ENCODE peak calls at places on chromosomes 6 and 20, in eight cellular contexts. M, S, I, Y, F, V, P and D are unnamed samples. For H3K4me1, the result is how much of the 10 kb centered on the place peaks cover.

GRCh38 chr6:34154668-34155447 is 9.0 kb upstream of the GRM4 start:
- DNase-seq in M (peak), S (peak), I (peak), Y (peak), F (peak), V (peak), P (peak), D (peak)

GRCh38 chr6:45741437-45742166 is 274.1 kb downstream of the CLIC5 start:
- DNase-seq in M (no peak), S (no peak), I (peak), Y (peak), F (no peak), V (no peak), P (peak), D (no peak)

GRCh38 chr6:75244063-75244575 is 518 bp upstream of the COX7A2 start:
- DNase-seq in M (no peak), S (no peak), I (peak), Y (no peak), F (no peak), V (no peak), P (no peak), D (no peak)

GRCh38 chr6:94735270-94735669 is 842.1 kb upstream of the MANEA start:
- DNase-seq in M (no peak), S (no peak), I (no peak), Y (no peak), F (no peak), V (no peak), P (no peak), D (no peak)

GRCh38 chr6:1798965-1799325 is 189.2 kb downstream of the FOXC1 start:
- DNase-seq in M (no peak), S (peak), I (no peak), Y (no peak), F (no peak), V (no peak), P (no peak), D (no peak)

GRCh38 chr6:31203345-31203979 is 33.0 kb upstream of the POU5F1 start:
- DNase-seq in M (no peak), S (peak), I (peak), Y (peak), F (no peak), V (peak), P (no peak), D (no peak)

GRCh38 chr6:28335040-28335563 is 846 bp downstream of the ZSCAN31 start:
- DNase-seq in M (no peak), S (no peak), I (no peak), Y (no peak), F (no peak), V (no peak), P (no peak), D (no peak)

GRCh38 chr6:5399391-5399790 is 138.1 kb downstream of the FARS2 start:
- DNase-seq in M (no peak), S (no peak), I (no peak), Y (no peak), F (no peak), V (no peak), P (no peak), D (no peak)

GRCh38 chr20:9021699-9022098 is 47.2 kb upstream of the PLCB4 start:
- DNase-seq in M (no peak), S (no peak), I (no peak), Y (no peak), F (no peak), V (no peak), P (no peak), D (no peak)

GRCh38 chr20:22106308-22106938 is 401.0 kb downstream of the PAX1 start:
- DNase-seq in M (no peak), S (peak), I (no peak), Y (peak), F (no peak), V (peak), P (no peak), D (no peak)

GRCh38 chr6:169975286-169975685 is 223.9 kb downstream of the ERMARD start:
- DNase-seq in M (no peak), S (no peak), I (no peak), Y (no peak), F (no peak), V (no peak), P (peak), D (peak)

GRCh38 chr20:40192083-40192482 is 497.0 kb downstream of the MAFB start:
- DNase-seq in M (no peak), S (no peak), I (no peak), Y (peak), F (no peak), V (no peak), P (no peak), D (no peak)

GRCh38 chr6:169868458-169868857 is 117.0 kb downstream of the ERMARD start:
- DNase-seq in M (peak), S (peak), I (no peak), Y (peak), F (peak), V (no peak), P (peak), D (peak)

GRCh38 chr20:3800256-3800877 is 4.3 kb downstream of the CDC25B start:
- DNase-seq in M (no peak), S (no peak), I (no peak), Y (no peak), F (no peak), V (no peak), P (no peak), D (no peak)
- H3K4me1 ChIP-seq in M (under half), S (under half), I (under half), Y (under half), F (under half), V (half or more), P (half or more), D (under half)

GRCh38 chr20:4811257-4811656 is 89.5 kb downstream of the PRND start:
- DNase-seq in M (no peak), S (no peak), I (no peak), Y (no peak), F (peak), V (no peak), P (no peak), D (peak)

GRCh38 chr20:4812641-4813075 is 90.9 kb downstream of the PRND start:
- DNase-seq in M (no peak), S (no peak), I (no peak), Y (no peak), F (no peak), V (no peak), P (no peak), D (peak)

GRCh38 chr20:4813076-4813838 is 91.5 kb downstream of the PRND start:
- DNase-seq in M (no peak), S (no peak), I (no peak), Y (no peak), F (peak), V (no peak), P (peak), D (peak)

GRCh38 chr20:4811661-4812181 is 90.0 kb downstream of the PRND start:
- DNase-seq in M (peak), S (peak), I (no peak), Y (no peak), F (peak), V (no peak), P (no peak), D (peak)

DNA sequence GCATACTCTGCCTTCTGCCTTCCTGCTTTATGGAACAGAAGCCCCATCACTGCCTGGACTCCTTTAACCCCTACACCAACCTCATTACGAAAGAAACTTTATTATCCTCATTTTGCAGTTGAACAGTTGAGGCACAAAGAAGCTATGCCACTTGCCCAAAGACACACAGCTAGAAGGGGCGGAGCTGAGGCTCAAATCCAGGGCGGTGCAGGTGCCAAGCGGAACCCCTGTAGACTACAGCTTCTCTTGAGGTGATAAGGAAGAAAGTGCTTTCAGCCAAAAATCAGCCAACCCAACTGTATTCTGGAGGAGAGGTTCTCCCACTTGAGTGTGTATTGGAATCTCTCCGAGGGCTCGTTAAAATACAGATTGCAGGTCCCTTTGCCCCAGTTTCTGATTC is 90.5 kb downstream of the PRND start:
- DNase-seq in M (no peak), S (no peak), I (no peak), Y (no peak), F (no peak), V (no peak), P (no peak), D (peak)
- H3K4me1 ChIP-seq in M (under half), S (under half), I (under half), Y (under half), F (under half), V (under half), P (half or more), D (under half)

GRCh38 chr20:1896859-1897258 is 1.7 kb downstream of the SIRPA start:
- DNase-seq in M (no peak), S (no peak), I (no peak), Y (no peak), F (no peak), V (no peak), P (no peak), D (no peak)
- H3K4me1 ChIP-seq in M (half or more), S (under half), I (under half), Y (under half), F (under half), V (half or more), P (under half), D (under half)

GRCh38 chr20:48195121-48195870 is 410.0 kb upstream of the SULF2 start:
- DNase-seq in M (no peak), S (no peak), I (no peak), Y (no peak), F (no peak), V (no peak), P (no peak), D (no peak)
- H3K4me1 ChIP-seq in M (under half), S (under half), I (under half), Y (under half), F (under half), V (under half), P (under half), D (under half)

DNA sequence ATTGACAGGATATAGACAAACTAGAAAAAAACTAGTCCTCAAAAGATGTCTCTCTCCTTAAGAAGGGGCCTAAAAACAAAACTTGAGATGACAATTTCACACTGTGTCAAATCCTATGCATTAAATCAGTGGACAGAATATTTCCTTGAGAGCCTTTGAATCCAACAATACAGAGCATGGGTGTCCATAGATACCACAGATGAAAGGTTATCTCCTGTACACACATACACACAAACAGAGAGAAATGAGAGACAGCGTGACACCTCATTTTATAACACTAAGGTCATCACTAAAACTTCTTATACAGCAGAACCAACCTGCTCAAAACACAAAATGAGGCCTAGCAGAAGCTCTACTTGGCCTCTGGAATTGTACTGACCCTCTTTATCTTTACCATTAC is 55.5 kb downstream of the MAP7 start:
- DNase-seq in M (no peak), S (no peak), I (no peak), Y (no peak), F (no peak), V (no peak), P (no peak), D (no peak)
- H3K4me1 ChIP-seq in M (under half), S (under half), I (under half), Y (under half), F (under half), V (half or more), P (under half), D (under half)

GRCh38 chr20:33835773-33836172 is 24.6 kb downstream of the CHMP4B start:
- DNase-seq in M (no peak), S (no peak), I (peak), Y (peak), F (peak), V (no peak), P (no peak), D (no peak)

GRCh38 chr20:33837096-33837830 is 26.1 kb downstream of the CHMP4B start:
- DNase-seq in M (no peak), S (no peak), I (no peak), Y (no peak), F (no peak), V (no peak), P (no peak), D (no peak)

GRCh38 chr20:33839591-33839990 is 28.4 kb downstream of the CHMP4B start:
- DNase-seq in M (peak), S (peak), I (no peak), Y (no peak), F (no peak), V (no peak), P (no peak), D (no peak)

GRCh38 chr20:33840759-33841438 is 29.8 kb downstream of the CHMP4B start:
- DNase-seq in M (no peak), S (peak), I (no peak), Y (no peak), F (no peak), V (no peak), P (no peak), D (no peak)

DNA sequence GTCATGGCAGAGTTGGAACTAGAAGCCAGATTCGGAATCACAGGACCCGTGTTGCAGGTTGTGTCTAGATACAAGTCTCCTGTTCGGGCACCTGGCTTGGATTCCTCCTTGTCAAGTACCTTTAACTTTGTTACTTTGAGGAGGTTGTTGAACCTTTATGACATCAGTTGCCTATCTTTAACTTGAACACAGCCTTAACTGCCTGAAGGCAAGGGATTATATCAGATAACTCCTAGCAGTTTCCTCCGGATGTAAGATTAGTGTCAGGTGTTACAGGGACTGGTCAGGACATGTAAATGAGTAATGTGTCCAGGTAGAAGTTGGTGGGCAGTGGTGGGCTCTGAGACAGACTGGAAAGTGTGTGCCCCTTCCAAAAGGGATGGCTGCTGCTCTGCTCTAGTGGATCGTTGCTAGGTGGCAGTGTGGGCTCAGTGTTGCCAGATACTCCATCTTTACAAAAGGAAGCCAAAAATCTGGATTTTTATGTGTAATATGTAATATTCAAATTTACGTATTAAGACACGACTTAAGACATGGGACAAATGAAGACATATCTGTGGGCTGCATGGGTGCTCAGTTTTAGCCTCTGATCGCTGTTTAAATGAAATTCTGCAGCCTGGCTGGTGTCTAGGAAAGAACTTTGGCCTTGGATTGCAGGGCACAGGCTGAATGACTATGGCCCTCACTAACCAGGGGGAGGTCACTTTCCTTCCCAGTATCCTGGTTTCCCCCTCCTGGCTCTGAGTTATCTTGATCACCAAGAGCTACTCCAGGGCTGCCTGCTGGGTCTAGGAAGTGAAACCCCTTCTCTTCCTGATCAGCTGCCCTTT is 27.1 kb downstream of the CHMP4B start:
- DNase-seq in M (no peak), S (peak), I (no peak), Y (no peak), F (no peak), V (no peak), P (no peak), D (no peak)
- H3K4me1 ChIP-seq in M (half or more), S (under half), I (under half), Y (under half), F (under half), V (under half), P (half or more), D (under half)

DNA sequence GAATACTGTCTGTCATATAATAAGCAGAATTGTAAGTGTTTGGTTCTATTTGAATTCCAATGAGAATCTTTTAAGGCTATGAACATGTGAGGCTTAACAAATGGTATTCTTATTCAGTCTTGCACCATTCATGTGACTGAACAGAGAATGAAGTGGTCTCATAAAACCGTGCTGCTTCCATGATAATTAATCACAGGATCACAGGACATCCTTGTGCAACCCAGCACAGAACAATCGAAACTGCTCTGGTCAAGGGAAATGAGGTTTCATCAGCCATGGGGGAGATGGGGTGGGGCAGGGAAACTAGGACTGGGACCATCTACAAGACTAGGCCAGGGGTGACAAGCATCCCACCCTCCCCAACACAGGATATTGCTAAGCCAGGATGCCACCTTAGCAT is 6.0 kb downstream of the PPIL6 start:
- DNase-seq in M (no peak), S (no peak), I (peak), Y (no peak), F (no peak), V (no peak), P (no peak), D (no peak)
- H3K4me1 ChIP-seq in M (under half), S (under half), I (under half), Y (under half), F (under half), V (under half), P (under half), D (under half)

GRCh38 chr6:14088600-14089168 is 28.9 kb upstream of the CD83 start:
- DNase-seq in M (no peak), S (peak), I (no peak), Y (no peak), F (no peak), V (no peak), P (no peak), D (no peak)
- H3K4me1 ChIP-seq in M (under half), S (under half), I (under half), Y (under half), F (under half), V (under half), P (under half), D (under half)

GRCh38 chr6:113094781-113095180 is 747.7 kb downstream of the RFPL4B start:
- DNase-seq in M (no peak), S (no peak), I (peak), Y (peak), F (no peak), V (no peak), P (no peak), D (no peak)

GRCh38 chr6:113092795-113093194 is 745.7 kb downstream of the RFPL4B start:
- DNase-seq in M (no peak), S (no peak), I (no peak), Y (no peak), F (no peak), V (no peak), P (no peak), D (no peak)

GRCh38 chr6:113095836-113096235 is 748.7 kb downstream of the RFPL4B start:
- DNase-seq in M (no peak), S (no peak), I (no peak), Y (no peak), F (no peak), V (no peak), P (no peak), D (no peak)
- H3K4me1 ChIP-seq in M (under half), S (under half), I (under half), Y (under half), F (under half), V (under half), P (under half), D (under half)